ENCODE peak calls at places on chromosomes 3 and 15, in ten cellular contexts. N, B, S, U, Q, M, A, O, D and P are unnamed samples.

GRCh38 chr3:15783361-15783969 is 14.3 kb downstream of the ANKRD28 start:
- DNase-seq in A (no peak), N (no peak), Q (no peak), U (no peak), O (no peak), B (no peak), D (no peak), S (no peak), M (no peak), P (no peak)

GRCh38 chr3:16464499-16465150 is 48.9 kb downstream of the RFTN1 start:
- DNase-seq in A (no peak), U (no peak), S (no peak), O (no peak), N (no peak), B (no peak), M (no peak), D (no peak), Q (no peak), P (no peak)

GRCh38 chr15:38533926-38534325 is 30.7 kb downstream of the RASGRP1 start:
- DNase-seq in A (no peak), Q (no peak), M (no peak), D (no peak), S (no peak), U (no peak), B (no peak), O (no peak), N (no peak), P (no peak)

GRCh38 chr3:182063742-182064141 is 352.0 kb downstream of the SOX2 start:
- DNase-seq in M (no peak), Q (no peak), D (no peak), B (no peak), S (no peak), N (no peak), O (no peak), U (no peak), A (no peak), P (no peak)

GRCh38 chr3:110810356-110810755 is 261.3 kb upstream of the NECTIN3 start:
- DNase-seq in M (no peak), O (no peak), S (no peak), A (no peak), N (no peak), Q (no peak), U (no peak), B (no peak), D (no peak), P (no peak)

GRCh38 chr15:47337836-47338235 is 379.5 kb upstream of the SEMA6D start:
- DNase-seq in O (no peak), M (no peak), S (no peak), D (no peak), N (no peak), A (no peak), B (no peak), Q (no peak), U (no peak), P (no peak)

GRCh38 chr3:140493271-140493670 is 184.6 kb upstream of the TRIM42 start:
- DNase-seq in A (no peak), S (no peak), M (no peak), Q (no peak), N (no peak), O (no peak), D (no peak), U (no peak), B (no peak), P (no peak)

GRCh38 chr3:172146349-172146748 is 107.0 kb downstream of the FNDC3B start:
- DNase-seq in A (no peak), O (no peak), D (no peak), B (no peak), Q (no peak), N (no peak), U (no peak), M (no peak), S (no peak), P (no peak)

GRCh38 chr3:114454592-114455251 is 160.9 kb downstream of the TIGIT start:
- DNase-seq in M (peak; percentile 7), A (peak; percentile 18), Q (no peak), S (no peak), B (peak; percentile 37), N (no peak), U (no peak), O (no peak), D (no peak), P (no peak)

GRCh38 chr15:60389261-60390077 is 8.3 kb downstream of the ANXA2 start:
- DNase-seq in S (no peak), A (no peak), U (no peak), B (no peak), Q (peak; percentile 50), N (no peak), M (no peak), D (no peak), O (no peak), P (no peak)

GRCh38 chr3:18713576-18713951 is 288.4 kb upstream of the SATB1 start:
- DNase-seq in N (no peak), O (no peak), M (no peak), S (no peak), Q (no peak), B (no peak), A (no peak), D (no peak), U (no peak), P (no peak)

GRCh38 chr3:27252646-27253045 is 116.5 kb downstream of the NEK10 start:
- DNase-seq in Q (no peak), U (no peak), O (no peak), S (no peak), D (no peak), B (no peak), N (no peak), M (no peak), A (no peak), P (no peak)

GRCh38 chr3:41210966-41211365 is 11.7 kb downstream of the CTNNB1 start:
- DNase-seq in A (no peak), Q (no peak), B (no peak), N (no peak), D (no peak), O (no peak), U (no peak), S (no peak), M (no peak), P (no peak)
- H3K4me1 ChIP-seq in A (peaks cover 75% of the 10 kb centered on the region), Q (peaks cover 15% of the 10 kb centered on the region), B (peaks cover 17% of the 10 kb centered on the region), N (peaks cover 59% of the 10 kb centered on the region), D (peaks cover 67% of the 10 kb centered on the region), O (peaks cover 67% of the 10 kb centered on the region), U (peaks cover 91% of the 10 kb centered on the region), S (peaks cover 3% of the 10 kb centered on the region), M (peaks cover 83% of the 10 kb centered on the region), P (peaks cover 80% of the 10 kb centered on the region)

GRCh38 chr15:63374686-63375520 is 6.7 kb downstream of the CA12 start:
- DNase-seq in Q (no peak), M (peak; percentile 86), N (no peak), A (no peak), B (no peak), O (peak; percentile 71), U (peak; percentile 31), D (peak; percentile 56), S (no peak), P (peak; percentile 73)

GRCh38 chr15:63373866-63374548 is 7.6 kb downstream of the CA12 start:
- DNase-seq in Q (no peak), M (no peak), B (no peak), S (no peak), A (no peak), U (no peak), O (no peak), N (no peak), D (no peak), P (no peak)

GRCh38 chr15:63372018-63372705 is 9.5 kb downstream of the CA12 start:
- DNase-seq in S (peak; percentile 66), M (no peak), B (no peak), O (no peak), A (no peak), N (no peak), Q (no peak), D (peak; percentile 69), U (no peak), P (peak; percentile 90)

GRCh38 chr15:63372753-63373152 is 8.9 kb downstream of the CA12 start:
- DNase-seq in M (no peak), O (no peak), U (no peak), D (no peak), A (no peak), S (no peak), Q (no peak), B (no peak), N (no peak), P (no peak)

DNA sequence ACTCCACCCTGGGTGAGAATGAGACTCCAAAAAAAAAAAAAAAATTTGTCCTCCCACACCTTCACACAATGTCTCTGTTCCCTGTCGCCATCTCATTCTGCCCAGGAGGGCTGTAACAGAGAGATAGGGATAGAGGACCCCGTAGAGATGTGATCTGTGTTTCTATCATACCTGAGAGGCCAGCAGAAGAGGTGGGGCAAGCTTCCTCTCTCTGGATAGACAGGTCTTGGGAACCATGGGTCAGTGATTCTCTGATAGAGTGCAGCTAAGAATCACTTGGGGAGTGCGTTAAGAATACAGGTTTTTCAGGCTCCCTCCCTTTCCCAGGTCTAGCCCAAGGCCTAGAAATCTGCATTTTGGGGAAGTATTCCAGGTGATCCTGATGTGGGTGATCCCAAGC is 8.3 kb downstream of the CA12 start:
- DNase-seq in B (no peak), Q (no peak), A (no peak), S (no peak), O (no peak), N (no peak), U (no peak), M (no peak), D (no peak), P (no peak)
- H3K4me1 ChIP-seq in B (no peaks in the 10 kb centered on the region), Q (no peaks in the 10 kb centered on the region), A (peaks cover 17% of the 10 kb centered on the region), S (peaks cover 8% of the 10 kb centered on the region), O (peaks cover 25% of the 10 kb centered on the region), N (no peaks in the 10 kb centered on the region), U (peaks cover 21% of the 10 kb centered on the region), M (peaks cover 40% of the 10 kb centered on the region), D (peaks cover 11% of the 10 kb centered on the region), P (no peaks in the 10 kb centered on the region)

GRCh38 chr3:125628212-125628611 is 32.9 kb upstream of the OSBPL11 start:
- DNase-seq in O (no peak), S (no peak), D (no peak), A (no peak), N (no peak), M (no peak), B (no peak), U (no peak), Q (no peak), P (no peak)
- H3K4me1 ChIP-seq in O (peaks cover 9% of the 10 kb centered on the region), S (no peaks in the 10 kb centered on the region), D (peaks cover 9% of the 10 kb centered on the region), A (no peaks in the 10 kb centered on the region), N (no peaks in the 10 kb centered on the region), M (peaks cover 7% of the 10 kb centered on the region), B (no peaks in the 10 kb centered on the region), U (peaks cover 6% of the 10 kb centered on the region), Q (peaks cover 1% of the 10 kb centered on the region), P (peaks cover 2% of the 10 kb centered on the region)

DNA sequence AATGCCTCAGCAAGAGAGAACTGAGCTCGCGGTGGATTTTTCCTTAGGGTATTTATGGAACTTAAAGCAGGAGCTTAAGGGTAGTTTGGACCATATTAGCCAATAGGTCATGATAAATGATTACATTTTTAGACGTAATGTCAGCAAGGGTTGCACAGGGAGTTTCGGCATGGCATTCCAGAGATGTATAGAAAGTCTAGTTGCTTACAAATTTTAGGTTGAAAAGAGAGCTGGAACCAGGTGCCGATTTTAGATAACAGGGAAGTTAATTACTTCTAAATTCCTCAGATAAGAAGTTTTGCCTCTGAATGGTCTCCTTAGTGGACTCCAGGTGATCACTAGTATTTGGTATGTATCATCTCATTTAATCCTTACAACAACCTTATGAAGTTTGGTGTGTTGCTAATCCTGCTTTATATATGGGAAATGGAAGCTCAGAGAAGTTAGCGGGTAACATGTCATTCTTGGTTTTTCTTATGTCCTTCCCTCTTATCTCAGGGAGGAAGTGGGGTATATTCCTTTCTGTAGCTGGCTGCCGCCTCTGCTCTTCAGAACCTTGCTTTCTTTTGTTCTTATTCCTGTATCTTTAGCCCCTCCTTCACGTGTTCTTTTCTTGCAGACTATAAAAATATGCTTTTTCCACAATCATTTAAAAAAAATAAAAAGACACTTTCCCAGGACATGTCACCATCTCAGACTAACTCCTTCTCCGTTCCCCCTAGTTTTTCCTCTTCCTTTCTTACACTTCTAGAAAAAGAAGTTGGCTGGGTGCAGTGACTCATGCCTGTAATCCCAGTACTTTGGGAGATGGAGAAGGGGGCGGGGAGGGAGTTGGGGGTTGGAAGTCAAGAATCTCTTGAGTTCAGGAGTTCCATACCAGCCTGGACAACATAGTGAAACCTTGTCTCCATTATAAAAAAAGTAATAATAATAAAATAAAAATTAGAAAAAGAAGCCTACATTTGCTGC is 25.7 kb downstream of the IQGAP1 start:
- DNase-seq in A (no peak), M (no peak), U (no peak), Q (no peak), B (no peak), O (no peak), S (no peak), D (no peak), N (no peak), P (no peak)
- H3K4me1 ChIP-seq in A (peaks cover 45% of the 10 kb centered on the region), M (peaks cover 77% of the 10 kb centered on the region), U (peaks cover 70% of the 10 kb centered on the region), Q (peaks cover under 1% of the 10 kb centered on the region), B (peaks cover 6% of the 10 kb centered on the region), O (peaks cover 70% of the 10 kb centered on the region), S (peaks cover 15% of the 10 kb centered on the region), D (peaks cover 60% of the 10 kb centered on the region), N (peaks cover 32% of the 10 kb centered on the region), P (peaks cover 44% of the 10 kb centered on the region)